ENCODE peak calls at places on chromosome 1, in four cellular contexts. One of them, this sample, is unnamed.

GRCh38 chr1:53777272-53777671 is 38.3 kb upstream of the GLIS1 start:
- DNase-seq in central memory CD4-positive, alpha-beta T cell: no peak
- DNase-seq in stimulated activated CD8-positive, alpha-beta memory T cell treated with anti-CD3 and anti-CD28 coated beads, Interleukin-2, amount 100 ng/mL, for 1 hour: no peak
- DNase-seq in pancreas: no peak
- DNase-seq in this sample: no peak

GRCh38 chr1:110293601-110294104 is 45.5 kb upstream of the RBM15 start:
- DNase-seq in central memory CD4-positive, alpha-beta T cell: no peak
- DNase-seq in stimulated activated CD8-positive, alpha-beta memory T cell treated with anti-CD3 and anti-CD28 coated beads, Interleukin-2, amount 100 ng/mL, for 1 hour: no peak
- DNase-seq in pancreas: no peak
- DNase-seq in this sample: no peak

GRCh38 chr1:226047495-226047894 is 15.0 kb upstream of the H3-3A start:
- DNase-seq in central memory CD4-positive, alpha-beta T cell: no peak
- DNase-seq in stimulated activated CD8-positive, alpha-beta memory T cell treated with anti-CD3 and anti-CD28 coated beads, Interleukin-2, amount 100 ng/mL, for 1 hour: no peak
- DNase-seq in pancreas: no peak
- DNase-seq in this sample: no peak

GRCh38 chr1:11753555-11754208 is 8.3 kb upstream of the C1orf167 start:
- DNase-seq in central memory CD4-positive, alpha-beta T cell: no peak
- DNase-seq in stimulated activated CD8-positive, alpha-beta memory T cell treated with anti-CD3 and anti-CD28 coated beads, Interleukin-2, amount 100 ng/mL, for 1 hour: no peak
- DNase-seq in pancreas: no peak
- DNase-seq in this sample: peak; percentile 39

GRCh38 chr1:25505706-25506385 is 37.6 kb upstream of the LDLRAP1 start:
- DNase-seq in central memory CD4-positive, alpha-beta T cell: no peak
- DNase-seq in stimulated activated CD8-positive, alpha-beta memory T cell treated with anti-CD3 and anti-CD28 coated beads, Interleukin-2, amount 100 ng/mL, for 1 hour: no peak
- DNase-seq in pancreas: no peak
- DNase-seq in this sample: no peak

GRCh38 chr1:219792337-219793021 is 135.9 kb downstream of the SLC30A10 start:
- DNase-seq in central memory CD4-positive, alpha-beta T cell: no peak
- DNase-seq in stimulated activated CD8-positive, alpha-beta memory T cell treated with anti-CD3 and anti-CD28 coated beads, Interleukin-2, amount 100 ng/mL, for 1 hour: no peak
- DNase-seq in pancreas: no peak
- DNase-seq in this sample: no peak

GRCh38 chr1:105964879-105965278 is 1091.6 kb upstream of the PRMT6 start:
- DNase-seq in central memory CD4-positive, alpha-beta T cell: no peak
- DNase-seq in stimulated activated CD8-positive, alpha-beta memory T cell treated with anti-CD3 and anti-CD28 coated beads, Interleukin-2, amount 100 ng/mL, for 1 hour: no peak
- DNase-seq in pancreas: no peak
- DNase-seq in this sample: no peak

GRCh38 chr1:146001734-146002133 is 5.4 kb upstream of the TXNIP start:
- DNase-seq in central memory CD4-positive, alpha-beta T cell: no peak
- DNase-seq in stimulated activated CD8-positive, alpha-beta memory T cell treated with anti-CD3 and anti-CD28 coated beads, Interleukin-2, amount 100 ng/mL, for 1 hour: no peak
- DNase-seq in pancreas: no peak
- DNase-seq in this sample: no peak

GRCh38 chr1:204254031-204254661 is 40.4 kb upstream of the GOLT1A start:
- DNase-seq in central memory CD4-positive, alpha-beta T cell: no peak
- DNase-seq in stimulated activated CD8-positive, alpha-beta memory T cell treated with anti-CD3 and anti-CD28 coated beads, Interleukin-2, amount 100 ng/mL, for 1 hour: no peak
- DNase-seq in pancreas: no peak
- DNase-seq in this sample: no peak

GRCh38 chr1:67735806-67736627 is 51.0 kb downstream of the GADD45A start:
- DNase-seq in central memory CD4-positive, alpha-beta T cell: peak; percentile 17
- DNase-seq in stimulated activated CD8-positive, alpha-beta memory T cell treated with anti-CD3 and anti-CD28 coated beads, Interleukin-2, amount 100 ng/mL, for 1 hour: peak; percentile 4
- DNase-seq in pancreas: peak; percentile 38
- DNase-seq in this sample: peak; percentile 90

GRCh38 chr1:46401964-46402626 is 8.0 kb downstream of the FAAH start:
- DNase-seq in central memory CD4-positive, alpha-beta T cell: no peak
- DNase-seq in stimulated activated CD8-positive, alpha-beta memory T cell treated with anti-CD3 and anti-CD28 coated beads, Interleukin-2, amount 100 ng/mL, for 1 hour: no peak
- DNase-seq in pancreas: peak; percentile 92
- DNase-seq in this sample: peak; percentile 62

GRCh38 chr1:221708987-221709386 is 32.9 kb downstream of the DUSP10 start:
- DNase-seq in central memory CD4-positive, alpha-beta T cell: peak; percentile 79
- DNase-seq in stimulated activated CD8-positive, alpha-beta memory T cell treated with anti-CD3 and anti-CD28 coated beads, Interleukin-2, amount 100 ng/mL, for 1 hour: peak; percentile 15
- DNase-seq in pancreas: peak; percentile 78
- DNase-seq in this sample: no peak

GRCh38 chr1:216331211-216331610 is 92.0 kb downstream of the USH2A start:
- DNase-seq in central memory CD4-positive, alpha-beta T cell: no peak
- DNase-seq in stimulated activated CD8-positive, alpha-beta memory T cell treated with anti-CD3 and anti-CD28 coated beads, Interleukin-2, amount 100 ng/mL, for 1 hour: no peak
- DNase-seq in pancreas: no peak
- DNase-seq in this sample: no peak

GRCh38 chr1:116020668-116021272 is 44.5 kb downstream of the SLC22A15 start:
- DNase-seq in central memory CD4-positive, alpha-beta T cell: peak; percentile 10
- DNase-seq in stimulated activated CD8-positive, alpha-beta memory T cell treated with anti-CD3 and anti-CD28 coated beads, Interleukin-2, amount 100 ng/mL, for 1 hour: peak; percentile 9
- DNase-seq in pancreas: peak; percentile 34
- DNase-seq in this sample: no peak

GRCh38 chr1:232335261-232335660 is 294.7 kb downstream of the SIPA1L2 start:
- DNase-seq in central memory CD4-positive, alpha-beta T cell: peak; percentile 72
- DNase-seq in stimulated activated CD8-positive, alpha-beta memory T cell treated with anti-CD3 and anti-CD28 coated beads, Interleukin-2, amount 100 ng/mL, for 1 hour: no peak
- DNase-seq in pancreas: no peak
- DNase-seq in this sample: no peak

GRCh38 chr1:175307160-175307559 is 114.6 kb upstream of the KIAA0040 start:
- DNase-seq in central memory CD4-positive, alpha-beta T cell: no peak
- DNase-seq in stimulated activated CD8-positive, alpha-beta memory T cell treated with anti-CD3 and anti-CD28 coated beads, Interleukin-2, amount 100 ng/mL, for 1 hour: no peak
- DNase-seq in pancreas: no peak
- DNase-seq in this sample: no peak

GRCh38 chr1:71351438-71351837 is 270.6 kb upstream of the ZRANB2 start:
- DNase-seq in central memory CD4-positive, alpha-beta T cell: no peak
- DNase-seq in stimulated activated CD8-positive, alpha-beta memory T cell treated with anti-CD3 and anti-CD28 coated beads, Interleukin-2, amount 100 ng/mL, for 1 hour: no peak
- DNase-seq in pancreas: no peak
- DNase-seq in this sample: no peak

GRCh38 chr1:5943373-5944068 is 48.7 kb downstream of the NPHP4 start:
- DNase-seq in central memory CD4-positive, alpha-beta T cell: no peak
- DNase-seq in stimulated activated CD8-positive, alpha-beta memory T cell treated with anti-CD3 and anti-CD28 coated beads, Interleukin-2, amount 100 ng/mL, for 1 hour: no peak
- DNase-seq in pancreas: no peak
- DNase-seq in this sample: no peak

GRCh38 chr1:82152356-82153281 is 351.9 kb downstream of the ADGRL2 start:
- DNase-seq in central memory CD4-positive, alpha-beta T cell: no peak
- DNase-seq in stimulated activated CD8-positive, alpha-beta memory T cell treated with anti-CD3 and anti-CD28 coated beads, Interleukin-2, amount 100 ng/mL, for 1 hour: no peak
- DNase-seq in pancreas: no peak
- DNase-seq in this sample: no peak

GRCh38 chr1:41347276-41347675 is 14.0 kb upstream of the FOXO6 start:
- DNase-seq in central memory CD4-positive, alpha-beta T cell: no peak
- DNase-seq in stimulated activated CD8-positive, alpha-beta memory T cell treated with anti-CD3 and anti-CD28 coated beads, Interleukin-2, amount 100 ng/mL, for 1 hour: no peak
- DNase-seq in pancreas: no peak
- DNase-seq in this sample: no peak

GRCh38 chr1:228870041-228870713 is 134.9 kb downstream of the RHOU start:
- DNase-seq in central memory CD4-positive, alpha-beta T cell: no peak
- DNase-seq in stimulated activated CD8-positive, alpha-beta memory T cell treated with anti-CD3 and anti-CD28 coated beads, Interleukin-2, amount 100 ng/mL, for 1 hour: no peak
- DNase-seq in pancreas: no peak
- DNase-seq in this sample: no peak

GRCh38 chr1:214493126-214493796 is 58.1 kb downstream of the PTPN14 start:
- DNase-seq in central memory CD4-positive, alpha-beta T cell: no peak
- DNase-seq in stimulated activated CD8-positive, alpha-beta memory T cell treated with anti-CD3 and anti-CD28 coated beads, Interleukin-2, amount 100 ng/mL, for 1 hour: no peak
- DNase-seq in pancreas: no peak
- DNase-seq in this sample: no peak

GRCh38 chr1:91400133-91400725 is 4.4 kb downstream of the HFM1 start:
- DNase-seq in central memory CD4-positive, alpha-beta T cell: no peak
- DNase-seq in stimulated activated CD8-positive, alpha-beta memory T cell treated with anti-CD3 and anti-CD28 coated beads, Interleukin-2, amount 100 ng/mL, for 1 hour: no peak
- DNase-seq in pancreas: no peak
- DNase-seq in this sample: no peak